ENCODE peak calls at places on chromosomes 2 and 18, in six cellular contexts. One of them, this sample, is unnamed.

GRCh38 chr18:46856975-46857374 is 60.3 kb downstream of the PIAS2 start:
- DNase-seq in AG04450: no peak
- DNase-seq in lung: no peak
- DNase-seq in psoas muscle: no peak
- DNase-seq in pancreas: no peak
- DNase-seq in upper lobe of left lung: no peak
- DNase-seq in this sample: no peak

GRCh38 chr18:13804305-13804704 is 19.6 kb upstream of the MC5R start:
- DNase-seq in AG04450: no peak
- DNase-seq in lung: no peak
- DNase-seq in pancreas: no peak
- DNase-seq in upper lobe of left lung: no peak
- DNase-seq in psoas muscle: no peak
- DNase-seq in this sample: no peak

GRCh38 chr2:82790277-82791021 is 1668.6 kb downstream of the SUCLG1 start:
- DNase-seq in upper lobe of left lung: no peak
- DNase-seq in AG04450: peak; percentile 8
- DNase-seq in psoas muscle: no peak
- DNase-seq in lung: no peak
- DNase-seq in pancreas: no peak
- DNase-seq in this sample: no peak

GRCh38 chr18:79260023-79260422 is 135.7 kb upstream of the NFATC1 start:
- DNase-seq in AG04450: no peak
- DNase-seq in lung: no peak
- DNase-seq in upper lobe of left lung: no peak
- DNase-seq in psoas muscle: no peak
- DNase-seq in pancreas: no peak
- DNase-seq in this sample: no peak

GRCh38 chr2:183993052-183993451 is 605.3 kb upstream of the ZNF804A start:
- DNase-seq in pancreas: no peak
- DNase-seq in AG04450: no peak
- DNase-seq in upper lobe of left lung: no peak
- DNase-seq in lung: no peak
- DNase-seq in psoas muscle: no peak
- DNase-seq in this sample: no peak

GRCh38 chr2:224957540-224958465 is 84.5 kb downstream of the DOCK10 start:
- DNase-seq in pancreas: no peak
- DNase-seq in upper lobe of left lung: no peak
- DNase-seq in psoas muscle: no peak
- DNase-seq in AG04450: no peak
- DNase-seq in lung: no peak
- DNase-seq in this sample: no peak

GRCh38 chr2:133829686-133830085 is 261.4 kb upstream of the NCKAP5 start:
- DNase-seq in upper lobe of left lung: no peak
- DNase-seq in AG04450: no peak
- DNase-seq in lung: no peak
- DNase-seq in psoas muscle: no peak
- DNase-seq in pancreas: no peak
- DNase-seq in this sample: no peak

GRCh38 chr2:67514515-67514914 is 117.4 kb downstream of the ETAA1 start:
- DNase-seq in pancreas: no peak
- DNase-seq in upper lobe of left lung: no peak
- DNase-seq in AG04450: peak; percentile 42
- DNase-seq in psoas muscle: no peak
- DNase-seq in lung: no peak
- DNase-seq in this sample: no peak

GRCh38 chr18:48983793-48984437 is 33.1 kb upstream of the SMAD7 start:
- DNase-seq in pancreas: no peak
- DNase-seq in AG04450: no peak
- DNase-seq in upper lobe of left lung: no peak
- DNase-seq in psoas muscle: no peak
- DNase-seq in lung: no peak
- DNase-seq in this sample: no peak

GRCh38 chr18:24964213-24964612 is 387.8 kb downstream of the ZNF521 start:
- DNase-seq in psoas muscle: peak; percentile 72
- DNase-seq in pancreas: no peak
- DNase-seq in upper lobe of left lung: no peak
- DNase-seq in lung: no peak
- DNase-seq in AG04450: no peak
- DNase-seq in this sample: no peak

GRCh38 chr2:29000954-29001353 is 19.9 kb downstream of the TOGARAM2 start:
- DNase-seq in AG04450: no peak
- DNase-seq in upper lobe of left lung: peak; percentile 32
- DNase-seq in lung: no peak
- DNase-seq in psoas muscle: peak; percentile 16
- DNase-seq in pancreas: no peak
- DNase-seq in this sample: no peak

GRCh38 chr2:66684289-66684688 is 249.4 kb downstream of the MEIS1 start:
- DNase-seq in pancreas: no peak
- DNase-seq in lung: no peak
- DNase-seq in upper lobe of left lung: no peak
- DNase-seq in psoas muscle: no peak
- DNase-seq in AG04450: no peak
- DNase-seq in this sample: no peak

GRCh38 chr2:31202041-31202440 is 15.3 kb downstream of the CAPN14 start:
- DNase-seq in psoas muscle: no peak
- DNase-seq in lung: no peak
- DNase-seq in AG04450: no peak
- DNase-seq in pancreas: no peak
- DNase-seq in upper lobe of left lung: no peak
- DNase-seq in this sample: no peak

GRCh38 chr2:47226124-47227040 is 71.3 kb upstream of the STPG4 start:
- DNase-seq in upper lobe of left lung: no peak
- DNase-seq in AG04450: no peak
- DNase-seq in psoas muscle: no peak
- DNase-seq in lung: no peak
- DNase-seq in pancreas: no peak
- DNase-seq in this sample: no peak

GRCh38 chr2:152497481-152498052 is 162.6 kb downstream of the FMNL2 start:
- DNase-seq in pancreas: peak; percentile 24
- DNase-seq in psoas muscle: no peak
- DNase-seq in AG04450: no peak
- DNase-seq in upper lobe of left lung: peak; percentile 60
- DNase-seq in lung: peak; percentile 54
- DNase-seq in this sample: no peak

GRCh38 chr2:179235463-179236108 is 29.0 kb downstream of the SESTD1 start:
- DNase-seq in lung: peak; percentile 35
- DNase-seq in upper lobe of left lung: no peak
- DNase-seq in psoas muscle: no peak
- DNase-seq in AG04450: no peak
- DNase-seq in pancreas: no peak
- DNase-seq in this sample: no peak

GRCh38 chr2:28626891-28627421 is 124.7 kb upstream of the PPP1CB start:
- DNase-seq in AG04450: peak; percentile 53
- DNase-seq in upper lobe of left lung: no peak
- DNase-seq in psoas muscle: peak; percentile 52
- DNase-seq in pancreas: no peak
- DNase-seq in lung: no peak
- DNase-seq in this sample: no peak

GRCh38 chr2:117087565-117088291 is 726.8 kb upstream of the DDX18 start:
- DNase-seq in lung: no peak
- DNase-seq in pancreas: no peak
- DNase-seq in AG04450: no peak
- DNase-seq in upper lobe of left lung: no peak
- DNase-seq in psoas muscle: no peak
- DNase-seq in this sample: no peak

GRCh38 chr18:76978616-76979015 is 154.0 kb downstream of the MBP start:
- DNase-seq in psoas muscle: no peak
- DNase-seq in pancreas: no peak
- DNase-seq in lung: no peak
- DNase-seq in upper lobe of left lung: no peak
- DNase-seq in AG04450: no peak
- DNase-seq in this sample: no peak

GRCh38 chr2:113227290-113227689 is 51.4 kb downstream of the PAX8 start:
- DNase-seq in psoas muscle: no peak
- DNase-seq in pancreas: no peak
- DNase-seq in AG04450: no peak
- DNase-seq in upper lobe of left lung: no peak
- DNase-seq in lung: no peak
- DNase-seq in this sample: no peak

GRCh38 chr2:179263015-179263414 is 1.6 kb downstream of the SESTD1 start:
- DNase-seq in pancreas: no peak
- DNase-seq in AG04450: no peak
- DNase-seq in lung: no peak
- DNase-seq in psoas muscle: no peak
- DNase-seq in upper lobe of left lung: no peak
- DNase-seq in this sample: no peak

GRCh38 chr2:240245706-240246105 is 105.2 kb upstream of the OTOS start:
- DNase-seq in psoas muscle: peak; percentile 89
- DNase-seq in lung: no peak
- DNase-seq in upper lobe of left lung: no peak
- DNase-seq in AG04450: no peak
- DNase-seq in pancreas: no peak
- DNase-seq in this sample: no peak

GRCh38 chr2:238424313-238424700 is 2.4 kb upstream of the ASB1 start:
- DNase-seq in lung: no peak
- DNase-seq in psoas muscle: no peak
- DNase-seq in pancreas: no peak
- DNase-seq in upper lobe of left lung: no peak
- DNase-seq in AG04450: no peak
- DNase-seq in this sample: no peak

GRCh38 chr2:28399946-28400345 is 7.3 kb downstream of the FOSL2 start:
- DNase-seq in AG04450: no peak
- DNase-seq in psoas muscle: peak; percentile 51
- DNase-seq in pancreas: no peak
- DNase-seq in lung: no peak
- DNase-seq in upper lobe of left lung: no peak
- DNase-seq in this sample: no peak

GRCh38 chr2:24075259-24075658 is 867 bp downstream of the SF3B6 start:
- DNase-seq in psoas muscle: no peak
- DNase-seq in AG04450: no peak
- DNase-seq in pancreas: no peak
- DNase-seq in upper lobe of left lung: no peak
- DNase-seq in lung: no peak
- DNase-seq in this sample: no peak

GRCh38 chr18:9058426-9058825 is 44.1 kb upstream of the NDUFV2 start:
- DNase-seq in lung: no peak
- DNase-seq in psoas muscle: no peak
- DNase-seq in pancreas: no peak
- DNase-seq in AG04450: no peak
- DNase-seq in upper lobe of left lung: no peak
- DNase-seq in this sample: no peak

GRCh38 chr18:9055626-9056025 is 46.9 kb upstream of the NDUFV2 start:
- DNase-seq in AG04450: no peak
- DNase-seq in lung: no peak
- DNase-seq in pancreas: no peak
- DNase-seq in upper lobe of left lung: no peak
- DNase-seq in psoas muscle: no peak
- DNase-seq in this sample: no peak

GRCh38 chr18:9055185-9055584 is 47.3 kb upstream of the NDUFV2 start:
- DNase-seq in upper lobe of left lung: no peak
- DNase-seq in psoas muscle: no peak
- DNase-seq in AG04450: peak; percentile 27
- DNase-seq in pancreas: no peak
- DNase-seq in lung: no peak
- DNase-seq in this sample: no peak

GRCh38 chr18:9053814-9054213 is 48.7 kb upstream of the NDUFV2 start:
- DNase-seq in psoas muscle: no peak
- DNase-seq in pancreas: no peak
- DNase-seq in AG04450: no peak
- DNase-seq in upper lobe of left lung: no peak
- DNase-seq in lung: no peak
- DNase-seq in this sample: no peak

DNA sequence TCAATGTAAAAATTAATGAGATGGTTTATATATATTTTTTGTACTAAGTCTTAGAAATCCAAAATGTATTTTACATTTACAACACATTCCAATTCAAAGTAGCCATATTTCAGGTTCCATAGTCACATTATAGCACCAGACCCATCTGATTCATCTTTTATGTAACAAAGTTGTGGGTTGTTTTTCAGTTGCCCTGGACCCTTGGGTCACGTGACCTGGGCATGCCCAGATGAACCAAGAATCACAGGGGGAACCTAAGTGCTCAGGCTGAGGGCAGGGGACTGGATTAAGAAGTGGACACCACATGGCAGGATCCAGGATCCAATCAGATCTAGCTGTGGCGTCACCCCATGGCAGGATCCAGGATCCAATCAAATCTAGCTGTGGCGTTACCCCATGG is 44.9 kb upstream of the NDUFV2 start:
- DNase-seq in AG04450: no peak
- DNase-seq in psoas muscle: no peak
- DNase-seq in upper lobe of left lung: no peak
- DNase-seq in lung: no peak
- DNase-seq in pancreas: no peak
- DNase-seq in this sample: no peak
- H3K27ac ChIP-seq in AG04450: no peak overlapping the region
- H3K27ac ChIP-seq in psoas muscle: no peak overlapping the region
- H3K27ac ChIP-seq in upper lobe of left lung: no peak overlapping the region
- H3K27ac ChIP-seq in lung: no peak overlapping the region
- H3K27ac ChIP-seq in pancreas: no peak overlapping the region
- H3K27ac ChIP-seq in this sample: no peak overlapping the region

GRCh38 chr2:8837795-8838140 is 355 bp upstream of the KIDINS220 start:
- DNase-seq in pancreas: peak; percentile 15
- DNase-seq in upper lobe of left lung: no peak
- DNase-seq in AG04450: no peak
- DNase-seq in psoas muscle: no peak
- DNase-seq in lung: peak; percentile 46
- DNase-seq in this sample: no peak
- H3K27ac ChIP-seq in pancreas: no peak overlapping the region
- H3K27ac ChIP-seq in upper lobe of left lung: peak overlapping the region; percentile 85
- H3K27ac ChIP-seq in AG04450: no peak overlapping the region
- H3K27ac ChIP-seq in psoas muscle: peak overlapping the region; percentile 85
- H3K27ac ChIP-seq in lung: peak overlapping the region; percentile 48
- H3K27ac ChIP-seq in this sample: peak overlapping the region; percentile 44

GRCh38 chr2:230202430-230203109 is 17.2 kb downstream of the SP110 start:
- DNase-seq in upper lobe of left lung: no peak
- DNase-seq in AG04450: no peak
- DNase-seq in pancreas: no peak
- DNase-seq in psoas muscle: no peak
- DNase-seq in lung: no peak
- DNase-seq in this sample: no peak

GRCh38 chr2:230205721-230206120 is 14.1 kb downstream of the SP110 start:
- DNase-seq in AG04450: no peak
- DNase-seq in pancreas: no peak
- DNase-seq in psoas muscle: no peak
- DNase-seq in lung: no peak
- DNase-seq in upper lobe of left lung: no peak
- DNase-seq in this sample: no peak

GRCh38 chr2:230205034-230205433 is 14.8 kb downstream of the SP110 start:
- DNase-seq in pancreas: no peak
- DNase-seq in upper lobe of left lung: no peak
- DNase-seq in psoas muscle: no peak
- DNase-seq in lung: no peak
- DNase-seq in AG04450: no peak
- DNase-seq in this sample: no peak

GRCh38 chr2:230208576-230208975 is 11.2 kb downstream of the SP110 start:
- DNase-seq in pancreas: no peak
- DNase-seq in psoas muscle: no peak
- DNase-seq in upper lobe of left lung: no peak
- DNase-seq in lung: no peak
- DNase-seq in AG04450: no peak
- DNase-seq in this sample: no peak

GRCh38 chr2:230203110-230203676 is 16.6 kb downstream of the SP110 start:
- DNase-seq in lung: no peak
- DNase-seq in upper lobe of left lung: no peak
- DNase-seq in pancreas: no peak
- DNase-seq in psoas muscle: no peak
- DNase-seq in AG04450: no peak
- DNase-seq in this sample: no peak
- H3K27ac ChIP-seq in lung: no peak overlapping the region
- H3K27ac ChIP-seq in upper lobe of left lung: no peak overlapping the region
- H3K27ac ChIP-seq in pancreas: no peak overlapping the region
- H3K27ac ChIP-seq in psoas muscle: no peak overlapping the region
- H3K27ac ChIP-seq in AG04450: no peak overlapping the region
- H3K27ac ChIP-seq in this sample: no peak overlapping the region

GRCh38 chr2:38158361-38159128 is 82.6 kb upstream of the CYP1B1 start:
- DNase-seq in AG04450: no peak
- DNase-seq in psoas muscle: no peak
- DNase-seq in pancreas: no peak
- DNase-seq in upper lobe of left lung: no peak
- DNase-seq in lung: no peak
- DNase-seq in this sample: no peak
- H3K27ac ChIP-seq in AG04450: no peak overlapping the region
- H3K27ac ChIP-seq in psoas muscle: no peak overlapping the region
- H3K27ac ChIP-seq in pancreas: no peak overlapping the region
- H3K27ac ChIP-seq in upper lobe of left lung: peak overlapping the region; percentile 58
- H3K27ac ChIP-seq in lung: no peak overlapping the region
- H3K27ac ChIP-seq in this sample: no peak overlapping the region